ENCODE peak calls at places on chromosomes 4 and X, in seven cellular contexts. One of them, this sample, is unnamed.

GRCh38 chr4:25539241-25539640 is 116.4 kb upstream of the SLC34A2 start:
- DNase-seq in HepG2: no peak
- DNase-seq in K562: no peak
- DNase-seq in HCT116: no peak
- DNase-seq in SK-N-SH: no peak
- DNase-seq in H1: no peak
- DNase-seq in GM12878: no peak
- DNase-seq in this sample: no peak

GRCh38 chrX:37787353-37787869 is 7.6 kb downstream of the CYBB start:
- DNase-seq in HepG2: no peak
- DNase-seq in K562: no peak
- DNase-seq in HCT116: no peak
- DNase-seq in SK-N-SH: no peak
- DNase-seq in H1: no peak
- DNase-seq in GM12878: no peak
- DNase-seq in this sample: no peak

GRCh38 chr4:128155874-128156456 is 94.9 kb downstream of the LARP1B start:
- DNase-seq in HepG2: no peak
- DNase-seq in K562: no peak
- DNase-seq in HCT116: no peak
- DNase-seq in SK-N-SH: peak
- DNase-seq in H1: no peak
- DNase-seq in GM12878: no peak
- DNase-seq in this sample: no peak

GRCh38 chr4:125070869-125071268 is 243.9 kb upstream of the FAT4 start:
- DNase-seq in HepG2: no peak
- DNase-seq in K562: no peak
- DNase-seq in HCT116: no peak
- DNase-seq in SK-N-SH: no peak
- DNase-seq in H1: no peak
- DNase-seq in GM12878: no peak
- DNase-seq in this sample: peak

GRCh38 chr4:101081695-101082369 is 265.5 kb downstream of the PPP3CA start:
- DNase-seq in HepG2: no peak
- DNase-seq in K562: no peak
- DNase-seq in HCT116: no peak
- DNase-seq in SK-N-SH: no peak
- DNase-seq in H1: no peak
- DNase-seq in GM12878: no peak
- DNase-seq in this sample: peak

GRCh38 chr4:56907009-56907408 is 691 bp upstream of the REST start:
- DNase-seq in HepG2: no peak
- DNase-seq in K562: no peak
- DNase-seq in HCT116: no peak
- DNase-seq in SK-N-SH: peak
- DNase-seq in H1: no peak
- DNase-seq in GM12878: no peak
- DNase-seq in this sample: peak

GRCh38 chr4:55078987-55079386 is 46.4 kb downstream of the KDR start:
- DNase-seq in HepG2: no peak
- DNase-seq in K562: no peak
- DNase-seq in HCT116: no peak
- DNase-seq in SK-N-SH: no peak
- DNase-seq in H1: no peak
- DNase-seq in GM12878: no peak
- DNase-seq in this sample: no peak

GRCh38 chr4:1448589-1449420 is 42.6 kb upstream of the NKX1-1 start:
- DNase-seq in HepG2: no peak
- DNase-seq in K562: no peak
- DNase-seq in HCT116: no peak
- DNase-seq in SK-N-SH: peak
- DNase-seq in H1: no peak
- DNase-seq in GM12878: no peak
- DNase-seq in this sample: no peak

GRCh38 chr4:140756292-140757219 is at the start of gene TBC1D9:
- DNase-seq in HepG2: peak
- DNase-seq in K562: no peak
- DNase-seq in HCT116: peak
- DNase-seq in SK-N-SH: peak
- DNase-seq in H1: peak
- DNase-seq in GM12878: peak
- DNase-seq in this sample: peak

GRCh38 chr4:3412257-3413020 is 29.3 kb upstream of the HGFAC start:
- DNase-seq in HepG2: no peak
- DNase-seq in K562: no peak
- DNase-seq in HCT116: no peak
- DNase-seq in SK-N-SH: no peak
- DNase-seq in H1: no peak
- DNase-seq in GM12878: no peak
- DNase-seq in this sample: no peak

GRCh38 chr4:172521171-172521570 is 647.4 kb upstream of the GALNT7 start:
- DNase-seq in HepG2: no peak
- DNase-seq in K562: no peak
- DNase-seq in HCT116: no peak
- DNase-seq in SK-N-SH: no peak
- DNase-seq in H1: no peak
- DNase-seq in GM12878: no peak
- DNase-seq in this sample: no peak

GRCh38 chr4:56737666-56738065 is 56.6 kb upstream of the HOPX start:
- DNase-seq in HepG2: no peak
- DNase-seq in K562: no peak
- DNase-seq in HCT116: no peak
- DNase-seq in SK-N-SH: no peak
- DNase-seq in H1: no peak
- DNase-seq in GM12878: no peak
- DNase-seq in this sample: no peak

GRCh38 chr4:117640836-117641235 is 393.4 kb upstream of the NDST3 start:
- DNase-seq in HepG2: no peak
- DNase-seq in K562: no peak
- DNase-seq in HCT116: no peak
- DNase-seq in SK-N-SH: no peak
- DNase-seq in H1: no peak
- DNase-seq in GM12878: no peak
- DNase-seq in this sample: no peak

GRCh38 chr4:87204559-87204958 is 15.9 kb downstream of the KLHL8 start:
- DNase-seq in HepG2: no peak
- DNase-seq in K562: no peak
- DNase-seq in HCT116: no peak
- DNase-seq in SK-N-SH: peak
- DNase-seq in H1: no peak
- DNase-seq in GM12878: no peak
- DNase-seq in this sample: no peak

GRCh38 chrX:56503941-56504673 is 59.3 kb upstream of the UBQLN2 start:
- DNase-seq in HepG2: no peak
- DNase-seq in K562: no peak
- DNase-seq in HCT116: no peak
- DNase-seq in SK-N-SH: no peak
- DNase-seq in H1: no peak
- DNase-seq in GM12878: no peak
- DNase-seq in this sample: no peak

GRCh38 chrX:123803331-123803983 is 56.4 kb upstream of the XIAP start:
- DNase-seq in HepG2: peak
- DNase-seq in K562: peak
- DNase-seq in HCT116: peak
- DNase-seq in SK-N-SH: peak
- DNase-seq in H1: no peak
- DNase-seq in GM12878: no peak
- DNase-seq in this sample: peak

GRCh38 chrX:106170318-106170717 is 2.2 kb downstream of the PWWP3B start:
- DNase-seq in HepG2: no peak
- DNase-seq in K562: no peak
- DNase-seq in HCT116: peak
- DNase-seq in SK-N-SH: peak
- DNase-seq in H1: no peak
- DNase-seq in GM12878: no peak
- DNase-seq in this sample: no peak

DNA sequence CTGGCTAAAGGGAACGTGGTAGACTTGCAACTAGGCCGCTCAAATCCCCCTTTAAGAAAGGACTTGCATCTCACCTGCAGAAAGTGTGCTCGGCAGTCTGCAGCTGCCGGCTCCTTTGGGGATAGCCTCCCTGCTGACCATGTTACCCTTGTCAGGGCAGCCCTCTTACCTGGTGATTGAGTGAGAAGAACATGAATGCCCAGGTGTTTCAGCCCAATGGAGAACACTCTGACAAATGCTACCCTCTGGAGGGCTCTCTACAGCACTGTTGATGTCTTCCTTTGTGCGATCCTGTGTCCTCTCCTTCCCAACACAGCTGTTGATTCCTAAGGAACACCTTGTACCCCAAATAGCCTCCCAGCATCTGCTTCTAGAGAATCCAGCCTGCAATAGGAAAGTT is 178.7 kb upstream of the LDB2 start:
- DNase-seq in HepG2: no peak
- DNase-seq in K562: no peak
- DNase-seq in HCT116: no peak
- DNase-seq in SK-N-SH: no peak
- DNase-seq in H1: no peak
- DNase-seq in GM12878: no peak
- DNase-seq in this sample: no peak
- TF ChIP-seq JUND in HepG2: no peak
- TF ChIP-seq JUND in K562: no peak
- TF ChIP-seq JUND in HCT116: no peak
- TF ChIP-seq JUND in SK-N-SH: no peak
- TF ChIP-seq JUND in H1: no peak
- TF ChIP-seq JUND in GM12878: no peak
- TF ChIP-seq JUND in this sample: no peak

GRCh38 chr4:76607266-76607799 is 172.3 kb downstream of the SHROOM3 start:
- DNase-seq in HepG2: no peak
- DNase-seq in K562: no peak
- DNase-seq in HCT116: no peak
- DNase-seq in SK-N-SH: no peak
- DNase-seq in H1: no peak
- DNase-seq in GM12878: peak
- DNase-seq in this sample: no peak
- TF ChIP-seq JUND in HepG2: no peak
- TF ChIP-seq JUND in K562: no peak
- TF ChIP-seq JUND in HCT116: no peak
- TF ChIP-seq JUND in SK-N-SH: no peak
- TF ChIP-seq JUND in H1: no peak
- TF ChIP-seq JUND in GM12878: no peak
- TF ChIP-seq JUND in this sample: no peak

GRCh38 chr4:176841730-176842129 is 49.0 kb upstream of the VEGFC start:
- DNase-seq in HepG2: no peak
- DNase-seq in K562: no peak
- DNase-seq in HCT116: no peak
- DNase-seq in SK-N-SH: no peak
- DNase-seq in H1: no peak
- DNase-seq in GM12878: no peak
- DNase-seq in this sample: no peak
- TF ChIP-seq JUND in HepG2: no peak
- TF ChIP-seq JUND in K562: no peak
- TF ChIP-seq JUND in HCT116: no peak
- TF ChIP-seq JUND in SK-N-SH: peak
- TF ChIP-seq JUND in H1: no peak
- TF ChIP-seq JUND in GM12878: no peak
- TF ChIP-seq JUND in this sample: no peak

GRCh38 chr4:12902735-12903134 is 581.4 kb downstream of the RAB28 start:
- DNase-seq in HepG2: peak
- DNase-seq in K562: no peak
- DNase-seq in HCT116: no peak
- DNase-seq in SK-N-SH: no peak
- DNase-seq in H1: no peak
- DNase-seq in GM12878: no peak
- DNase-seq in this sample: no peak
- TF ChIP-seq JUND in HepG2: no peak
- TF ChIP-seq JUND in K562: no peak
- TF ChIP-seq JUND in HCT116: no peak
- TF ChIP-seq JUND in SK-N-SH: no peak
- TF ChIP-seq JUND in H1: no peak
- TF ChIP-seq JUND in GM12878: no peak
- TF ChIP-seq JUND in this sample: no peak

GRCh38 chrX:95427389-95427788 is 1257.3 kb upstream of the DIAPH2 start:
- DNase-seq in HepG2: no peak
- DNase-seq in K562: no peak
- DNase-seq in HCT116: no peak
- DNase-seq in SK-N-SH: no peak
- DNase-seq in H1: no peak
- DNase-seq in GM12878: no peak
- DNase-seq in this sample: no peak
- TF ChIP-seq JUND in HepG2: no peak
- TF ChIP-seq JUND in K562: no peak
- TF ChIP-seq JUND in HCT116: no peak
- TF ChIP-seq JUND in SK-N-SH: no peak
- TF ChIP-seq JUND in H1: no peak
- TF ChIP-seq JUND in GM12878: no peak
- TF ChIP-seq JUND in this sample: no peak

GRCh38 chr4:146134761-146135160 is 40.8 kb upstream of the LSM6 start:
- DNase-seq in HepG2: no peak
- DNase-seq in K562: no peak
- DNase-seq in HCT116: no peak
- DNase-seq in SK-N-SH: peak
- DNase-seq in H1: no peak
- DNase-seq in GM12878: no peak
- DNase-seq in this sample: peak

GRCh38 chr4:146135941-146136340 is 39.6 kb upstream of the LSM6 start:
- DNase-seq in HepG2: no peak
- DNase-seq in K562: no peak
- DNase-seq in HCT116: no peak
- DNase-seq in SK-N-SH: no peak
- DNase-seq in H1: no peak
- DNase-seq in GM12878: no peak
- DNase-seq in this sample: no peak

GRCh38 chr4:146132445-146132844 is 43.1 kb upstream of the LSM6 start:
- DNase-seq in HepG2: no peak
- DNase-seq in K562: no peak
- DNase-seq in HCT116: no peak
- DNase-seq in SK-N-SH: no peak
- DNase-seq in H1: no peak
- DNase-seq in GM12878: peak
- DNase-seq in this sample: no peak
- TF ChIP-seq JUND in HepG2: no peak
- TF ChIP-seq JUND in K562: no peak
- TF ChIP-seq JUND in HCT116: no peak
- TF ChIP-seq JUND in SK-N-SH: no peak
- TF ChIP-seq JUND in H1: no peak
- TF ChIP-seq JUND in GM12878: no peak
- TF ChIP-seq JUND in this sample: no peak